ENCODE peak calls at places on chromosome 16, in six cellular contexts. L is fibroblast of lung, I is H1, R is HCT116, U is DND-41, W is hepatocyte. X is an unnamed sample.

GRCh38 chr16:3401719-3402397 is 843 bp downstream of the ZNF174 start:
- DNase-seq in L (peak), I (peak), R (no peak), U (peak), W (peak), X (peak)

GRCh38 chr16:4314532-4315184 is 1.2 kb upstream of the GLIS2 start:
- DNase-seq in L (peak), I (peak), R (peak), U (no peak), W (peak), X (peak)

GRCh38 chr16:53212899-53213235 is 158.1 kb downstream of the CHD9 start:
- DNase-seq in L (no peak), I (no peak), R (no peak), U (no peak), W (no peak), X (no peak)

GRCh38 chr16:77564791-77565390 is 130.1 kb upstream of the ADAMTS18 start:
- DNase-seq in L (peak), I (no peak), R (no peak), U (no peak), W (no peak), X (no peak)

GRCh38 chr16:14486520-14487303 is 143.3 kb downstream of the PARN start:
- DNase-seq in L (peak), I (no peak), R (peak), U (no peak), W (peak), X (no peak)

GRCh38 chr16:56691885-56692284 is 9.6 kb downstream of the MT1X start:
- DNase-seq in L (no peak), I (no peak), R (peak), U (no peak), W (peak), X (no peak)

GRCh38 chr16:53726625-53727024 is 22.7 kb downstream of the FTO start:
- DNase-seq in L (no peak), I (no peak), R (no peak), U (no peak), W (no peak), X (no peak)

GRCh38 chr16:58508671-58509251 is 6.6 kb upstream of the SETD6 start:
- DNase-seq in L (no peak), I (no peak), R (no peak), U (no peak), W (no peak), X (no peak)

GRCh38 chr16:87371261-87371866 is 12.2 kb downstream of the FBXO31 start:
- DNase-seq in L (no peak), I (no peak), R (no peak), U (no peak), W (no peak), X (no peak)

GRCh38 chr16:20899503-20900298 is 457 bp downstream of the DCUN1D3 start:
- DNase-seq in L (no peak), I (peak), R (no peak), U (no peak), W (peak), X (peak)

GRCh38 chr16:74862743-74863244 is 88.2 kb upstream of the FA2H start:
- DNase-seq in L (peak), I (no peak), R (peak), U (peak), W (peak), X (peak)

GRCh38 chr16:63682844-63683243 is 1439.0 kb downstream of the CDH11 start:
- DNase-seq in L (no peak), I (no peak), R (no peak), U (no peak), W (no peak), X (no peak)

GRCh38 chr16:82783933-82784566 is 157.3 kb downstream of the CDH13 start:
- DNase-seq in L (no peak), I (no peak), R (no peak), U (no peak), W (no peak), X (no peak)

GRCh38 chr16:87664792-87665191 is 62.5 kb downstream of the JPH3 start:
- DNase-seq in L (no peak), I (no peak), R (no peak), U (no peak), W (no peak), X (no peak)

GRCh38 chr16:23754594-23755483 is at the start of gene CHP2:
- DNase-seq in L (no peak), I (no peak), R (no peak), U (no peak), W (peak), X (no peak)

GRCh38 chr16:72501739-72502653 is 330.0 kb upstream of the PMFBP1 start:
- DNase-seq in L (peak), I (peak), R (peak), U (peak), W (peak), X (peak)

GRCh38 chr16:23072769-23073549 is 76.3 kb downstream of the USP31 start:
- DNase-seq in L (no peak), I (no peak), R (no peak), U (no peak), W (no peak), X (no peak)

GRCh38 chr16:9124908-9125584 is 33.6 kb downstream of the HAPSTR1 start:
- DNase-seq in L (no peak), I (peak), R (no peak), U (no peak), W (no peak), X (no peak)

GRCh38 chr16:8571061-8571596 is 19.2 kb downstream of the TMEM114 start:
- DNase-seq in L (peak), I (no peak), R (no peak), U (no peak), W (no peak), X (no peak)

GRCh38 chr16:3578610-3579551 is 1.7 kb upstream of the NLRC3 start:
- DNase-seq in L (no peak), I (peak), R (no peak), U (peak), W (no peak), X (peak)

GRCh38 chr16:1688807-1689560 is 10.9 kb downstream of the JPT2 start:
- DNase-seq in L (peak), I (no peak), R (peak), U (no peak), W (peak), X (no peak)

GRCh38 chr16:48454051-48454450 is 68.8 kb upstream of the SIAH1 start:
- DNase-seq in L (no peak), I (no peak), R (no peak), U (no peak), W (no peak), X (no peak)

GRCh38 chr16:1306344-1306743 is 3.1 kb upstream of the UBE2I start:
- DNase-seq in L (no peak), I (no peak), R (no peak), U (no peak), W (no peak), X (no peak)

GRCh38 chr16:2090819-2091721 is 43.3 kb downstream of the TSC2 start:
- DNase-seq in L (peak), I (peak), R (peak), U (no peak), W (peak), X (peak)

GRCh38 chr16:62077998-62078397 is 41.8 kb upstream of the CDH8 start:
- DNase-seq in L (no peak), I (peak), R (no peak), U (no peak), W (peak), X (no peak)

GRCh38 chr16:24302636-24303035 is 46.5 kb downstream of the CACNG3 start:
- DNase-seq in L (no peak), I (no peak), R (no peak), U (no peak), W (no peak), X (no peak)

GRCh38 chr16:20049831-20050230 is 23.9 kb downstream of the GPR139 start:
- DNase-seq in L (no peak), I (no peak), R (no peak), U (no peak), W (no peak), X (no peak)

GRCh38 chr16:31006589-31006988 is 3.8 kb downstream of the STX1B start:
- DNase-seq in L (no peak), I (no peak), R (no peak), U (no peak), W (no peak), X (no peak)

GRCh38 chr16:2785101-2785991 is 2.0 kb downstream of the PRSS33 start:
- DNase-seq in L (no peak), I (no peak), R (no peak), U (no peak), W (no peak), X (no peak)

GRCh38 chr16:88771294-88771772 is 13.7 kb downstream of the PIEZO1 start:
- DNase-seq in L (no peak), I (no peak), R (no peak), U (no peak), W (no peak), X (no peak)
- H3K4me2 ChIP-seq in L (peak), I (peak), R (peak), U (no peak), W (peak), X (no peak)

DNA sequence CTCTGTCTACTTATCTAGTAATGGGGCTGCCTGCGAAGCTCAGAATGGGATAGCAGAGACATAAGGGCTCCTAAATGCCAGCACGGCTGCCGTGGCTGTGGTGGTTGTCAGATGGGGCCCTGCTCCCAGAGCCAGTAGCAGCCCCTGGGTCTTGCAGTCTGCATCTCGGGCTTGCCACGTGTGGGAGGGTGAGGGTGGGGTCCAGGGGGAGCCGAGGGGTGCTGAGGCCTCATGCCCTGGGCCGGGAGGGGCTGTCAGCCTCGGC is 88.8 kb upstream of the GSE1 start:
- DNase-seq in L (no peak), I (no peak), R (no peak), U (no peak), W (no peak), X (no peak)
- H3K4me2 ChIP-seq in L (no peak), I (no peak), R (no peak), U (no peak), W (peak), X (no peak)

GRCh38 chr16:55189179-55189578 is 134.8 kb upstream of the IRX6 start:
- DNase-seq in L (no peak), I (no peak), R (no peak), U (no peak), W (no peak), X (no peak)

GRCh38 chr16:55184619-55185018 is 139.4 kb upstream of the IRX6 start:
- DNase-seq in L (no peak), I (no peak), R (no peak), U (no peak), W (no peak), X (no peak)

DNA sequence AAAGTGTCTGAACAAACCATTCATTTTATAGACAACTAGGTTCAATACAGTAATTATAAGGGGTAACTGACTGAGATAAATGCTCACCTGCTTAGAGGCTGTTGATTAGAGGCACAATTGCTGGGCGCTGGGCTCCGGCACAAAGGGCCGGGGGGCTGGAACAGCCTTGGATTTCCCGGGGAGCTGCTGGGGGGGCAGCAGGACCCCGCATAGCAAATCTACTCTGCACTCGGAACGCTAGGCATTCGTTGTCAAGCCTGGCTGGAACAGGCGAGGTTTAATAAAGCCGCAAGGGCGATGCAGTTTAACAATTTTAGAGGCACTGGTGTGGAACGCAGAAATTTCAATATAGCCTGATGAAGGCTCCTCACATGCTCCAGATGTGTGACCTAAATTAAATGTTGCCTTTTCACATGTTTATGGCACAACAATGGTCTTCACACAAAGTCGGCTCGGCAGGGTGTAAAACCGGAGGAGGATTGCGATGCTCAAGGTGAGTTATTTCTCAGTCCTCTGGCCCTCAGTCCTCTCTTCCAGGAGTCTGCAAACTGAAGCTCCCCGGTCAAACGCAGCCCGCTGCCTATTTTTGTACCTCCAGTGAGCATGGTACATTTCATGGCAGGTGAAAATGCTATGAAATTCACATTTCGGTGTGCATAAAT is 133.9 kb upstream of the IRX6 start:
- DNase-seq in L (no peak), I (peak), R (no peak), U (no peak), W (no peak), X (no peak)
- H3K4me2 ChIP-seq in L (no peak), I (peak), R (no peak), U (no peak), W (no peak), X (no peak)

GRCh38 chr16:11722468-11722808 is 20.2 kb downstream of the TXNDC11 start:
- DNase-seq in L (no peak), I (no peak), R (no peak), U (no peak), W (no peak), X (no peak)
- H3K4me2 ChIP-seq in L (no peak), I (no peak), R (no peak), U (no peak), W (no peak), X (peak)

GRCh38 chr16:84864266-84864955 is 44.6 kb downstream of the CRISPLD2 start:
- DNase-seq in L (no peak), I (no peak), R (no peak), U (no peak), W (no peak), X (peak)

GRCh38 chr16:84861671-84862070 is 41.9 kb downstream of the CRISPLD2 start:
- DNase-seq in L (no peak), I (no peak), R (no peak), U (no peak), W (no peak), X (no peak)

GRCh38 chr16:84862804-84863484 is 43.2 kb downstream of the CRISPLD2 start:
- DNase-seq in L (no peak), I (no peak), R (no peak), U (no peak), W (no peak), X (no peak)

GRCh38 chr16:84860383-84860782 is 40.6 kb downstream of the CRISPLD2 start:
- DNase-seq in L (no peak), I (no peak), R (no peak), U (no peak), W (no peak), X (no peak)

DNA sequence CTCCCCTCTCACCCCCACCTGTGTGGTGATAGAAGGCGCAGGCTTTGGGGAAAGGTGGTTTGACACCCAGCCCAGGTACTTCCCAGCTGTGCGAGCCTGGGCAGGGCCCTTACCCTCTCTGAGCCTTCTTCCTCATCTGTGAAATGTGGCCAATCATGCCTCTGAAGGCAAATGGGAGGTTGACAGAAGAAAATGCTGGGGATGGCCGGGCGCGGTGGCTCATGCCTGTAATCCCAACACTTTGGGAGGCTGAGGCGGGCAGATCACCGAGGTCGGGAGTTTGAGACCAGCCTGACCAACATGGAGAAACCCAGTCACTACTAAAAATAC is 43.7 kb downstream of the CRISPLD2 start:
- DNase-seq in L (no peak), I (no peak), R (no peak), U (no peak), W (no peak), X (no peak)
- H3K4me2 ChIP-seq in L (no peak), I (no peak), R (no peak), U (no peak), W (no peak), X (no peak)

X was measured in OCI-LY7.